ENCODE peak calls at places on chromosomes 6 and 20, in ten cellular contexts. One of them, this sample, is unnamed.

GRCh38 chr6:53023323-53023722 is 28.2 kb upstream of the GSTA4 start:
- DNase-seq in coronary artery: no peak
- DNase-seq in mammary epithelial cell: no peak
- DNase-seq in OCI-LY7: no peak
- DNase-seq in A549: no peak
- DNase-seq in fibroblast of pulmonary artery: no peak
- DNase-seq in cardiac muscle cell: no peak
- DNase-seq in stomach: peak; percentile 28
- DNase-seq in cardiac fibroblast: no peak
- DNase-seq in fibroblast of mammary gland: no peak
- DNase-seq in this sample: no peak

GRCh38 chr20:8640461-8640860 is 428.4 kb upstream of the PLCB4 start:
- DNase-seq in A549: no peak
- DNase-seq in mammary epithelial cell: no peak
- DNase-seq in fibroblast of pulmonary artery: no peak
- DNase-seq in coronary artery: no peak
- DNase-seq in fibroblast of mammary gland: no peak
- DNase-seq in stomach: no peak
- DNase-seq in OCI-LY7: no peak
- DNase-seq in cardiac muscle cell: no peak
- DNase-seq in cardiac fibroblast: no peak
- DNase-seq in this sample: no peak

GRCh38 chr20:24917797-24918578 is 31.1 kb upstream of the CST7 start:
- DNase-seq in fibroblast of mammary gland: peak; percentile 56
- DNase-seq in OCI-LY7: peak; percentile 50
- DNase-seq in stomach: peak; percentile 78
- DNase-seq in fibroblast of pulmonary artery: peak; percentile 74
- DNase-seq in A549: peak; percentile 80
- DNase-seq in mammary epithelial cell: peak; percentile 33
- DNase-seq in cardiac fibroblast: peak; percentile 78
- DNase-seq in coronary artery: no peak
- DNase-seq in cardiac muscle cell: peak; percentile 80
- DNase-seq in this sample: peak; percentile 87

GRCh38 chr20:19815553-19815991 is 57.5 kb downstream of the RIN2 start:
- DNase-seq in A549: peak; percentile 95
- DNase-seq in fibroblast of mammary gland: peak; percentile 99
- DNase-seq in mammary epithelial cell: peak; percentile 97
- DNase-seq in OCI-LY7: peak; percentile 41
- DNase-seq in cardiac fibroblast: peak; percentile 92
- DNase-seq in fibroblast of pulmonary artery: peak; percentile 98
- DNase-seq in stomach: no peak
- DNase-seq in cardiac muscle cell: peak; percentile 92
- DNase-seq in coronary artery: no peak
- DNase-seq in this sample: peak; percentile 96

GRCh38 chr6:74170118-74170517 is 474.1 kb downstream of the CD109 start:
- DNase-seq in cardiac fibroblast: peak; percentile 18
- DNase-seq in fibroblast of mammary gland: peak; percentile 20
- DNase-seq in mammary epithelial cell: peak; percentile 76
- DNase-seq in OCI-LY7: no peak
- DNase-seq in fibroblast of pulmonary artery: peak; percentile 34
- DNase-seq in stomach: no peak
- DNase-seq in A549: no peak
- DNase-seq in coronary artery: no peak
- DNase-seq in cardiac muscle cell: peak; percentile 13
- DNase-seq in this sample: peak; percentile 16

GRCh38 chr6:5712349-5713215 is 294.1 kb downstream of the NRN1 start:
- DNase-seq in mammary epithelial cell: no peak
- DNase-seq in coronary artery: no peak
- DNase-seq in A549: no peak
- DNase-seq in fibroblast of pulmonary artery: no peak
- DNase-seq in cardiac muscle cell: no peak
- DNase-seq in fibroblast of mammary gland: no peak
- DNase-seq in OCI-LY7: no peak
- DNase-seq in cardiac fibroblast: no peak
- DNase-seq in stomach: no peak
- DNase-seq in this sample: no peak

GRCh38 chr6:134521116-134521501 is 203.2 kb upstream of the SGK1 start:
- DNase-seq in cardiac fibroblast: no peak
- DNase-seq in stomach: peak; percentile 53
- DNase-seq in coronary artery: no peak
- DNase-seq in cardiac muscle cell: no peak
- DNase-seq in OCI-LY7: no peak
- DNase-seq in A549: no peak
- DNase-seq in fibroblast of mammary gland: no peak
- DNase-seq in mammary epithelial cell: no peak
- DNase-seq in fibroblast of pulmonary artery: no peak
- DNase-seq in this sample: no peak

GRCh38 chr6:119273799-119274595 is 75.6 kb downstream of the MAN1A1 start:
- DNase-seq in stomach: no peak
- DNase-seq in OCI-LY7: no peak
- DNase-seq in fibroblast of pulmonary artery: peak; percentile 94
- DNase-seq in cardiac fibroblast: peak; percentile 92
- DNase-seq in mammary epithelial cell: no peak
- DNase-seq in fibroblast of mammary gland: peak; percentile 95
- DNase-seq in A549: no peak
- DNase-seq in cardiac muscle cell: peak; percentile 95
- DNase-seq in coronary artery: no peak
- DNase-seq in this sample: peak; percentile 92

GRCh38 chr20:62876826-62877728 is 15.5 kb upstream of the TCFL5 start:
- DNase-seq in cardiac fibroblast: peak; percentile 81
- DNase-seq in stomach: no peak
- DNase-seq in fibroblast of pulmonary artery: peak; percentile 70
- DNase-seq in fibroblast of mammary gland: peak; percentile 43
- DNase-seq in OCI-LY7: no peak
- DNase-seq in mammary epithelial cell: no peak
- DNase-seq in cardiac muscle cell: peak; percentile 85
- DNase-seq in coronary artery: peak; percentile 87
- DNase-seq in A549: no peak
- DNase-seq in this sample: no peak

GRCh38 chr20:17825949-17826843 is 126.4 kb downstream of the BANF2 start:
- DNase-seq in cardiac muscle cell: no peak
- DNase-seq in OCI-LY7: no peak
- DNase-seq in fibroblast of mammary gland: no peak
- DNase-seq in coronary artery: no peak
- DNase-seq in mammary epithelial cell: no peak
- DNase-seq in stomach: no peak
- DNase-seq in fibroblast of pulmonary artery: no peak
- DNase-seq in cardiac fibroblast: no peak
- DNase-seq in A549: no peak
- DNase-seq in this sample: no peak

GRCh38 chr6:149445095-149445466 is 39.7 kb downstream of the ZC3H12D start:
- DNase-seq in stomach: no peak
- DNase-seq in fibroblast of mammary gland: no peak
- DNase-seq in fibroblast of pulmonary artery: no peak
- DNase-seq in OCI-LY7: no peak
- DNase-seq in coronary artery: no peak
- DNase-seq in mammary epithelial cell: no peak
- DNase-seq in cardiac muscle cell: no peak
- DNase-seq in cardiac fibroblast: no peak
- DNase-seq in A549: no peak
- DNase-seq in this sample: no peak

GRCh38 chr6:138235205-138235604 is 16.9 kb upstream of the PBOV1 start:
- DNase-seq in mammary epithelial cell: no peak
- DNase-seq in cardiac muscle cell: no peak
- DNase-seq in fibroblast of mammary gland: no peak
- DNase-seq in cardiac fibroblast: no peak
- DNase-seq in fibroblast of pulmonary artery: no peak
- DNase-seq in stomach: peak; percentile 60
- DNase-seq in coronary artery: no peak
- DNase-seq in A549: no peak
- DNase-seq in OCI-LY7: no peak
- DNase-seq in this sample: no peak
- H3K4me3 ChIP-seq in mammary epithelial cell: no peak overlapping the region
- H3K4me3 ChIP-seq in cardiac muscle cell: no peak overlapping the region
- H3K4me3 ChIP-seq in fibroblast of mammary gland: no peak overlapping the region
- H3K4me3 ChIP-seq in cardiac fibroblast: no peak overlapping the region
- H3K4me3 ChIP-seq in fibroblast of pulmonary artery: no peak overlapping the region
- H3K4me3 ChIP-seq in stomach: no peak overlapping the region
- H3K4me3 ChIP-seq in coronary artery: no peak overlapping the region
- H3K4me3 ChIP-seq in A549: no peak overlapping the region
- H3K4me3 ChIP-seq in OCI-LY7: no peak overlapping the region
- H3K4me3 ChIP-seq in this sample: no peak overlapping the region

GRCh38 chr20:37781626-37782025 is 87.8 kb downstream of the CTNNBL1 start:
- DNase-seq in fibroblast of pulmonary artery: no peak
- DNase-seq in A549: no peak
- DNase-seq in cardiac fibroblast: no peak
- DNase-seq in cardiac muscle cell: no peak
- DNase-seq in mammary epithelial cell: peak; percentile 58
- DNase-seq in OCI-LY7: no peak
- DNase-seq in fibroblast of mammary gland: peak; percentile 23
- DNase-seq in coronary artery: no peak
- DNase-seq in stomach: no peak
- DNase-seq in this sample: peak; percentile 47
- TF ChIP-seq CTCF in fibroblast of pulmonary artery: no peak
- TF ChIP-seq CTCF in A549: no peak
- TF ChIP-seq CTCF in cardiac fibroblast: no peak
- TF ChIP-seq CTCF in cardiac muscle cell: no peak
- TF ChIP-seq CTCF in mammary epithelial cell: peak; percentile 9
- TF ChIP-seq CTCF in OCI-LY7: no peak
- TF ChIP-seq CTCF in fibroblast of mammary gland: no peak
- TF ChIP-seq CTCF in coronary artery: no peak
- TF ChIP-seq CTCF in stomach: no peak
- TF ChIP-seq CTCF in this sample: no peak

GRCh38 chr20:46399401-46399800 is 7.0 kb downstream of the ELMO2 start:
- DNase-seq in cardiac muscle cell: no peak
- DNase-seq in fibroblast of mammary gland: no peak
- DNase-seq in A549: no peak
- DNase-seq in coronary artery: no peak
- DNase-seq in OCI-LY7: no peak
- DNase-seq in fibroblast of pulmonary artery: no peak
- DNase-seq in mammary epithelial cell: no peak
- DNase-seq in cardiac fibroblast: no peak
- DNase-seq in stomach: no peak
- DNase-seq in this sample: no peak

GRCh38 chr20:46400253-46400652 is 6.2 kb downstream of the ELMO2 start:
- DNase-seq in OCI-LY7: no peak
- DNase-seq in fibroblast of mammary gland: peak; percentile 79
- DNase-seq in coronary artery: no peak
- DNase-seq in A549: no peak
- DNase-seq in mammary epithelial cell: no peak
- DNase-seq in stomach: no peak
- DNase-seq in cardiac fibroblast: peak; percentile 89
- DNase-seq in fibroblast of pulmonary artery: peak; percentile 87
- DNase-seq in cardiac muscle cell: peak; percentile 90
- DNase-seq in this sample: peak; percentile 85

GRCh38 chr20:46401478-46401860 is 4.9 kb downstream of the ELMO2 start:
- DNase-seq in coronary artery: no peak
- DNase-seq in stomach: no peak
- DNase-seq in mammary epithelial cell: no peak
- DNase-seq in fibroblast of mammary gland: no peak
- DNase-seq in OCI-LY7: no peak
- DNase-seq in A549: no peak
- DNase-seq in cardiac muscle cell: no peak
- DNase-seq in cardiac fibroblast: no peak
- DNase-seq in fibroblast of pulmonary artery: no peak
- DNase-seq in this sample: no peak

GRCh38 chr20:46402236-46402886 is 4.1 kb downstream of the ELMO2 start:
- DNase-seq in cardiac fibroblast: peak; percentile 18
- DNase-seq in A549: no peak
- DNase-seq in coronary artery: no peak
- DNase-seq in stomach: no peak
- DNase-seq in fibroblast of mammary gland: peak; percentile 53
- DNase-seq in cardiac muscle cell: peak; percentile 13
- DNase-seq in OCI-LY7: no peak
- DNase-seq in fibroblast of pulmonary artery: peak; percentile 10
- DNase-seq in mammary epithelial cell: no peak
- DNase-seq in this sample: no peak

DNA sequence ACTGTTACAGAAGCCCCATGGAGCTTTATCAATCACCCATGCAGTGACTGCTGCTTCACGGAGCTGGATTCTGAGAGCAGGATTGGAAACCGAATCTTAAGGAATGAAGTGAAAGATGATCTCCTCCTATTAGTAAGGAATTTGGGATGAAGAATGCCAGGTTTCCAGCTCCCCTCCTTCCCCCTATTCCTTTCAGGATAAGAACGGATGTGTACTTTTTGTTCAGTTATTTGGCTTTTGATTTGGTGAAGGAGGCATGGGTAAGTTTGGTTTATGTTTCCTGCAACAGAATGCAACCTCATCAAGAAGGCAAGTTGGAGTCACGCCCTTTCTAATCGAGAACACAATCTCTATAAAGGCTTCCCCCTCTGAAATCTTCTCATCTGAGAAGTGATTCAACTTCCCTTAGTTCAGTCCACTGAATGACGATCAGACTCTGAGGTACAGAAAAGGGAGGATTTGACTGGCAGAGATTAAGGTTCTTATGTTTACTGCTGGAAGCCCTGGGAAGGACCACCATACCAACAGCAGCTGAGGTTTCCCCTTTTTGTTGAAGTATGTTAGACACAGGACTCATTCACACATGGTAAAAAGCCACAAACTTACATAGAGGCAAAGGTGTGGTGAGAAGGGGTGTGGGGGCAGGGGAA is 5.5 kb downstream of the ELMO2 start:
- DNase-seq in OCI-LY7: no peak
- DNase-seq in mammary epithelial cell: no peak
- DNase-seq in cardiac muscle cell: peak; percentile 45
- DNase-seq in fibroblast of mammary gland: peak; percentile 61
- DNase-seq in A549: no peak
- DNase-seq in fibroblast of pulmonary artery: peak; percentile 45
- DNase-seq in cardiac fibroblast: peak; percentile 53
- DNase-seq in coronary artery: no peak
- DNase-seq in stomach: no peak
- DNase-seq in this sample: peak; percentile 64
- H3K4me3 ChIP-seq in OCI-LY7: no peak overlapping the region
- H3K4me3 ChIP-seq in mammary epithelial cell: no peak overlapping the region
- H3K4me3 ChIP-seq in cardiac muscle cell: no peak overlapping the region
- H3K4me3 ChIP-seq in fibroblast of mammary gland: peak overlapping the region; percentile 13
- H3K4me3 ChIP-seq in A549: no peak overlapping the region
- H3K4me3 ChIP-seq in fibroblast of pulmonary artery: peak overlapping the region; percentile 24
- H3K4me3 ChIP-seq in cardiac fibroblast: no peak overlapping the region
- H3K4me3 ChIP-seq in coronary artery: peak overlapping the region; percentile 49
- H3K4me3 ChIP-seq in stomach: peak overlapping the region; percentile 7
- H3K4me3 ChIP-seq in this sample: peak overlapping the region; percentile 15

DNA sequence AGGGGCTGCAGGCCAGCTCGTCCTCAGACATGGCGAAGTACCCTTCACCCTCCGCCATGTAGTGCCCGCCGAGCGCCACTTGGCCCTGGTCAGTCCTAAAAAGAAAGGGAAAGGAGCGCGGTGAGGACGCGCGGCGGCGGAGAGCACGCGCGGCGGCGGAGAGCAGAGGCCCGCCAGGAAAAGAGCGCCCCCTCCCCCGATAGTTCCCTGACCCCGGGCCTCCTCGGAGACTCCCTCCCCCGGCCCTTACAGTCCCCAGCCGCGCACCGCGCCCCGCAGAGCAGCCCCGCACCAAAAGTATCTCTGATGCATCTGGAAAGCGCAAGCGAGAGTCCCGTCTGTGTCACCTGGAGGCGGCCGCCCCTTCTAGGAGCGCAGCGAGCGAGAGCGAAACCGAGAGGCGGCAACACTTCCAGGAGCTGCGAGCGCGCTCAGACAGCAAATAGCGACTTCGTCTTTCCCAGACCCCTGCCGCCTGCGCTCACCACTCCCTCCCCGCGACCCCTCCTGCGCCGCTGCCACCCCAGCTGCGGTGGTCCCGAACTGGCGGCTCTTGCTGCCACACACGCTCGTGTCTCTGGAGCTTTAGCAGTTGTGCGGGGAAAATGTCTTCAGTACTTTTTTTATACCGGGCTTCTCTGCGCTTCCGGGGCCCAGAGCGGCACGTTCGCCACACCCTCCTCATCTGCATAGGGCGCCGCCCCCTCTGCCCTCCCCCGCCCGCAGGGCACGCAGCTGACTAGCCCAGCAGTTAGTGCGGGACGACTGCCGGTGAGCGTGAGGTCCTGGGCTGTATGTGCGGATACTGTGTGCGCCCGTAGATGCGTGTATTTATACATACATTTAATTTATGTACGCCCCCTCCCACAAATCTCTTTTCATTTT is at the start of gene TENT5A:
- DNase-seq in stomach: peak; percentile 94
- DNase-seq in OCI-LY7: no peak
- DNase-seq in fibroblast of pulmonary artery: peak; percentile 90
- DNase-seq in A549: peak; percentile 59
- DNase-seq in cardiac muscle cell: peak; percentile 95
- DNase-seq in coronary artery: peak; percentile 95
- DNase-seq in mammary epithelial cell: peak; percentile 89
- DNase-seq in cardiac fibroblast: peak; percentile 94
- DNase-seq in fibroblast of mammary gland: peak; percentile 88
- DNase-seq in this sample: peak; percentile 97
- TF ChIP-seq CTCF in stomach: no peak
- TF ChIP-seq CTCF in OCI-LY7: no peak
- TF ChIP-seq CTCF in fibroblast of pulmonary artery: no peak
- TF ChIP-seq CTCF in A549: no peak
- TF ChIP-seq CTCF in cardiac muscle cell: no peak
- TF ChIP-seq CTCF in coronary artery: peak; percentile 11
- TF ChIP-seq CTCF in mammary epithelial cell: peak; percentile 8
- TF ChIP-seq CTCF in cardiac fibroblast: peak; percentile 6
- TF ChIP-seq CTCF in fibroblast of mammary gland: no peak
- TF ChIP-seq CTCF in this sample: no peak

This sample was measured in foreskin fibroblast.